ENCODE peak calls at places on chromosomes 4 and X, in five cellular contexts. X is AG09309, L is hepatocyte, K is fibroblast of lung, J is dorsolateral prefrontal cortex. Z is an unnamed sample.

GRCh38 chrX:139596068-139596467 is 65.5 kb downstream of the F9 start:
- DNase-seq in X (no peak), L (no peak), K (no peak), J (no peak), Z (no peak)

GRCh38 chr4:184413227-184414064 is 60.9 kb downstream of the IRF2 start:
- DNase-seq in X (no peak), L (no peak), K (no peak), J (no peak), Z (no peak)

GRCh38 chrX:123964155-123964554 is 2.6 kb downstream of the STAG2 start:
- DNase-seq in X (no peak), L (no peak), K (peak; percentile 40), J (no peak), Z (no peak)

GRCh38 chr4:127533028-127533700 is 99.6 kb upstream of the INTU start:
- DNase-seq in X (no peak), L (peak; percentile 24), K (peak; percentile 6), J (no peak), Z (no peak)

GRCh38 chr4:123984881-123985280 is 588.3 kb downstream of the SPRY1 start:
- DNase-seq in X (no peak), L (no peak), K (no peak), J (no peak), Z (no peak)

GRCh38 chr4:13912966-13913365 is 285.4 kb upstream of the BOD1L1 start:
- DNase-seq in X (peak; percentile 46), L (no peak), K (no peak), J (no peak), Z (no peak)

GRCh38 chrX:46637937-46638336 is 64.4 kb downstream of the CHST7 start:
- DNase-seq in X (no peak), L (no peak), K (peak; percentile 38), J (no peak), Z (no peak)

GRCh38 chr4:104205116-104205515 is 289.6 kb downstream of the CXXC4 start:
- DNase-seq in X (no peak), L (no peak), K (no peak), J (no peak), Z (no peak)

GRCh38 chrX:49840679-49841078 is 11.6 kb downstream of the PAGE4 start:
- DNase-seq in X (no peak), L (peak; percentile 89), K (peak; percentile 28), J (peak; percentile 38), Z (no peak)

GRCh38 chrX:455199-455598 is 68.5 kb upstream of the PPP2R3B start:
- DNase-seq in X (no peak), L (no peak), K (no peak), J (no peak), Z (no peak)

DNA sequence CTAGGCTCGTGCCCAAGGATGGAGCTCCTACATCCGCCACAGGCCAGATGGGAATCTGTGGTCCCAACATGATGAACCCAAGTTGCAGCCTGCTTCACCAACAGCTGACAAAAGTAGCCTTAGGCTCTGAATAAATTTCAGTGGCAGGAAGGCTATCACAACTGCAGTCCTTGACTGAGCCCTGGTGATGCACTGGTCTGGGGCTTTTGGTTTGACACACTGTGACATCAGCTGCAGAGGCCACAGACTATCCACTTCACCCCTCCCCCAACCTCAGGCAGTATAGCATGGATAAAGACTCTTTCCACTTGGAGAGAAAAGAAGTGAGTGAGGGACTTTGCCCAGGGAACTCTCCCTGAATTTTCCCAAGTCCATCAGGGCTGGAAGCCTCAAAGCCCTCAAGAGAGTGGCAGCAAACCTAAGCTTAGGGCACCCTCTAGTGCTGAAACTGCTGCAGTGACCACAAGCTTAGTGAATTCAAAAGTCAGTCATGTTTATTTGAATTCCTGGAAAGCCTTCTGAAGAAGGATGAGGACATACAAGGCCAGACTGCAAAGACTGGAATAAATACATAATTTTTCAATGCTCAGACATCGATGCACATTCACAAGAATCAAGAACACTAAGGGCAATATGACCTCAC is 135.0 kb upstream of the TENT5D start:
- DNase-seq in X (peak; percentile 1), L (peak; percentile 63), K (no peak), J (no peak), Z (no peak)
- TF ChIP-seq CTCF in X (peak; percentile 48), L (peak; percentile 56), K (no peak), J (no peak), Z (peak; percentile 9)

DNA sequence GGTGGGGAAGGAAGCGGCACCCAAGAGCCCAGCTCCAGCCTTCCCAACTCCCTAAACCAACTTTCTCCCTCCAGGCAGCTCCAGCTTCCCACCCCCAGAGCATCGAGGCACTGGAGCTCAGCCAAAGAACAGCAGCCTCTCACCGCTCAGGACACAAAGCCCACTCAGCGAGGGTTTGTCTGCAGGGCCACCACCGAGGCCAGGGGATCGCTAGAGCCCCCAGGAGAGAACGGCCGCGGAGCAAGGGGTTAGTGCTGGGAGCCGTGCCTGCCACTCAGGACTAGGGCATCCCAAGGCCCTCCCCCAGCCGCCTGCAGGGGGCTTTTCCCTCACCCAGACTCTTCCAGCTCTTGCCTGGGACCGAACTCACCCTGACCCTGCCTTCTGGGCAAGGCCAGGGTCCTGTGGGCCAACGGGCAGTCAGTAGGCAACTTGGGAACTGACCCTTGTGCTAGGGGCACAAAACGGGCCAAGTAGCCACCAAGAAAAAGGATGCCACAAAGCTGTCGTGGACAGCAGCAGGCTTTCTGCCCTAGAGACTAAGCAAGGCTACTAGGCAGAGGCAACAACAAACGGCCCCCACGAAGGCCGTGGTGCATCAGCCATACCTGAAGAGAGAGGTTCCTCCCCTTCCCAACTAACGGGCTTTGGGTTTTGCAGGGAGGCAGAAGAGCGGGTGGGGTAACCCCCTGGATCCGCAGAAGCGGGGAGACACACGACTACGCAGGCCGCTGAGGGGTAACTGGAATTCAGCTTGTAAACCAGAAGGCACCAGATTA is 2.3 kb downstream of the HCFC1 start:
- DNase-seq in X (no peak), L (no peak), K (no peak), J (no peak), Z (no peak)
- TF ChIP-seq CTCF in X (no peak), L (no peak), K (no peak), J (no peak), Z (no peak)

GRCh38 chr4:147570616-147571015 is 46.6 kb upstream of the TMEM184C start:
- DNase-seq in X (no peak), L (no peak), K (peak; percentile 39), J (no peak), Z (no peak)
- TF ChIP-seq CTCF in X (peak; percentile 23), L (peak; percentile 29), K (peak; percentile 33), J (no peak), Z (no peak)

DNA sequence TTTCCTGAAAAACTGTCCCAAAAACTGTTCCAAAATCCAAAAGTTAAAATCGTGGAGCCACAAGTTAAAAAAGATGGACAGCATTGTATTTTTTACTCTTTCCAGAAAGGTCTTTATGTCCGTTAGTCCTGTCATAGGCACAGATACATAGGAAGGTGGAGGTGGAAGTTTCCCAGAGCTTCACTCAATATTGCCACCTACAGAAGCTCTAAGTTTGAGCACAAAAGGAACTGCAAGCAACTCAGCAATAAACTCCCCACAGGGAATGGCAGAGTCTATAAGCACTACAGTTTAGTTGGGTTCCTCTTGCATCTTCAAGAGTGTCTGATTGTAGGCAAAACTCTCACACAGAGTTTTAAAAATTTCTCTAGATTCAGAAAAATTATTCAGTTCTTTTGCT is 22.0 kb upstream of the UGT2B4 start:
- DNase-seq in X (no peak), L (no peak), K (no peak), J (no peak), Z (no peak)
- TF ChIP-seq CTCF in X (no peak), L (no peak), K (no peak), J (no peak), Z (no peak)

Z was measured in CD14-positive monocyte.